ENCODE peak calls at places on chromosomes 7 and 10, in seven cellular contexts. One of them, this sample, is unnamed.

GRCh38 chr10:103812431-103812830 is 42.9 kb downstream of the SH3PXD2A start:
- ATAC-seq in pancreas: no peak
- ATAC-seq in Right ventricle myocardium inferior: no peak
- ATAC-seq in left ventricle myocardium superior: peak; percentile 8
- ATAC-seq in WTC11: no peak
- ATAC-seq in stimulated activated naive B cell treated with anti-CD40 and anti-IgM and Interleukin-4, amounts not matched to agents 10 μg/mL and 1 μg/mL and 100 μg/mL, for 72 hours: no peak
- ATAC-seq in Panc1: peak; percentile 39
- ATAC-seq in this sample: no peak

GRCh38 chr7:100604976-100605911 is 3.1 kb downstream of the PCOLCE start:
- ATAC-seq in pancreas: peak; percentile 48
- ATAC-seq in Right ventricle myocardium inferior: peak; percentile 4
- ATAC-seq in left ventricle myocardium superior: peak; percentile 33
- ATAC-seq in WTC11: peak; percentile 2
- ATAC-seq in stimulated activated naive B cell treated with anti-CD40 and anti-IgM and Interleukin-4, amounts not matched to agents 10 μg/mL and 1 μg/mL and 100 μg/mL, for 72 hours: peak; percentile 47
- ATAC-seq in Panc1: peak; percentile 57
- ATAC-seq in this sample: peak; percentile 46

GRCh38 chr7:98280791-98281756 is at the start of gene BRI3:
- ATAC-seq in pancreas: peak; percentile 77
- ATAC-seq in Right ventricle myocardium inferior: peak; percentile 84
- ATAC-seq in left ventricle myocardium superior: peak; percentile 79
- ATAC-seq in WTC11: peak; percentile 87
- ATAC-seq in stimulated activated naive B cell treated with anti-CD40 and anti-IgM and Interleukin-4, amounts not matched to agents 10 μg/mL and 1 μg/mL and 100 μg/mL, for 72 hours: peak; percentile 84
- ATAC-seq in Panc1: peak; percentile 76
- ATAC-seq in this sample: peak; percentile 88

GRCh38 chr10:35684625-35685024 is 42.5 kb upstream of the FZD8 start:
- ATAC-seq in pancreas: no peak
- ATAC-seq in Right ventricle myocardium inferior: no peak
- ATAC-seq in left ventricle myocardium superior: no peak
- ATAC-seq in WTC11: no peak
- ATAC-seq in stimulated activated naive B cell treated with anti-CD40 and anti-IgM and Interleukin-4, amounts not matched to agents 10 μg/mL and 1 μg/mL and 100 μg/mL, for 72 hours: no peak
- ATAC-seq in Panc1: no peak
- ATAC-seq in this sample: no peak

GRCh38 chr7:71301167-71301566 is 169.2 kb downstream of the GALNT17 start:
- ATAC-seq in pancreas: no peak
- ATAC-seq in Right ventricle myocardium inferior: no peak
- ATAC-seq in left ventricle myocardium superior: no peak
- ATAC-seq in WTC11: no peak
- ATAC-seq in stimulated activated naive B cell treated with anti-CD40 and anti-IgM and Interleukin-4, amounts not matched to agents 10 μg/mL and 1 μg/mL and 100 μg/mL, for 72 hours: no peak
- ATAC-seq in Panc1: no peak
- ATAC-seq in this sample: no peak

GRCh38 chr10:119368581-119368980 is 161.2 kb downstream of the GRK5 start:
- ATAC-seq in pancreas: no peak
- ATAC-seq in Right ventricle myocardium inferior: no peak
- ATAC-seq in left ventricle myocardium superior: no peak
- ATAC-seq in WTC11: no peak
- ATAC-seq in stimulated activated naive B cell treated with anti-CD40 and anti-IgM and Interleukin-4, amounts not matched to agents 10 μg/mL and 1 μg/mL and 100 μg/mL, for 72 hours: no peak
- ATAC-seq in Panc1: no peak
- ATAC-seq in this sample: no peak

GRCh38 chr10:45375716-45376231 is 1.8 kb downstream of the ALOX5 start:
- ATAC-seq in pancreas: no peak
- ATAC-seq in Right ventricle myocardium inferior: peak; percentile 24
- ATAC-seq in left ventricle myocardium superior: no peak
- ATAC-seq in WTC11: no peak
- ATAC-seq in stimulated activated naive B cell treated with anti-CD40 and anti-IgM and Interleukin-4, amounts not matched to agents 10 μg/mL and 1 μg/mL and 100 μg/mL, for 72 hours: peak; percentile 72
- ATAC-seq in Panc1: no peak
- ATAC-seq in this sample: no peak

GRCh38 chr7:42095791-42096190 is 141.2 kb downstream of the GLI3 start:
- ATAC-seq in pancreas: no peak
- ATAC-seq in Right ventricle myocardium inferior: no peak
- ATAC-seq in left ventricle myocardium superior: peak; percentile 9
- ATAC-seq in WTC11: no peak
- ATAC-seq in stimulated activated naive B cell treated with anti-CD40 and anti-IgM and Interleukin-4, amounts not matched to agents 10 μg/mL and 1 μg/mL and 100 μg/mL, for 72 hours: no peak
- ATAC-seq in Panc1: no peak
- ATAC-seq in this sample: no peak

GRCh38 chr7:136657332-136657942 is 211.0 kb upstream of the CHRM2 start:
- ATAC-seq in pancreas: no peak
- ATAC-seq in Right ventricle myocardium inferior: no peak
- ATAC-seq in left ventricle myocardium superior: no peak
- ATAC-seq in WTC11: no peak
- ATAC-seq in stimulated activated naive B cell treated with anti-CD40 and anti-IgM and Interleukin-4, amounts not matched to agents 10 μg/mL and 1 μg/mL and 100 μg/mL, for 72 hours: no peak
- ATAC-seq in Panc1: no peak
- ATAC-seq in this sample: no peak

GRCh38 chr7:157086508-157087187 is 52.1 kb upstream of the UBE3C start:
- ATAC-seq in pancreas: no peak
- ATAC-seq in Right ventricle myocardium inferior: no peak
- ATAC-seq in left ventricle myocardium superior: no peak
- ATAC-seq in WTC11: no peak
- ATAC-seq in stimulated activated naive B cell treated with anti-CD40 and anti-IgM and Interleukin-4, amounts not matched to agents 10 μg/mL and 1 μg/mL and 100 μg/mL, for 72 hours: no peak
- ATAC-seq in Panc1: no peak
- ATAC-seq in this sample: no peak

This sample was measured in activated T-helper 17 cell treated with anti-CD3 and anti-CD28 coated beads, Interleukin-2, amount 50 U/mL, for 72 hours.